ENCODE peak calls at places on chromosomes 12 and 14, in ten cellular contexts. S, U, K, T, F, W, O, X, G and I are unnamed samples.

GRCh38 chr14:81625343-81625742 is 91.7 kb upstream of the SEL1L start:
- DNase-seq in K (no peak), O (peak), S (no peak), T (no peak), U (no peak), G (peak), W (no peak), F (peak), X (peak), I (peak)

GRCh38 chr12:45234134-45234865 is 18.4 kb downstream of the ANO6 start:
- DNase-seq in X (peak), G (no peak), T (peak), F (peak), O (peak), K (no peak), U (no peak), S (no peak), W (no peak), I (no peak)

GRCh38 chr12:107134558-107134957 is 41.2 kb upstream of the CRY1 start:
- DNase-seq in W (peak), X (no peak), K (peak), S (no peak), F (peak), U (peak), T (no peak), O (no peak), G (peak), I (no peak)

GRCh38 chr12:41794341-41794740 is 350.3 kb downstream of the GXYLT1 start:
- DNase-seq in W (no peak), X (no peak), T (no peak), F (no peak), G (no peak), S (no peak), U (no peak), K (no peak), O (no peak), I (no peak)

GRCh38 chr12:108565976-108566375 is 3.6 kb downstream of the ISCU start:
- DNase-seq in T (no peak), U (peak), F (peak), K (peak), O (no peak), X (peak), G (no peak), S (peak), W (peak), I (peak)

GRCh38 chr12:52086944-52087835 is 7.7 kb downstream of the SMIM41 start:
- DNase-seq in U (no peak), G (no peak), F (no peak), T (no peak), O (no peak), K (no peak), S (no peak), W (no peak), X (no peak), I (no peak)

GRCh38 chr12:70661762-70662161 is 24.5 kb upstream of the PTPRB start:
- DNase-seq in O (no peak), K (no peak), U (no peak), S (no peak), F (no peak), T (peak), G (no peak), W (no peak), X (peak), I (no peak)

GRCh38 chr12:107891967-107892366 is 117.5 kb downstream of the ASCL4 start:
- DNase-seq in X (peak), S (no peak), F (no peak), G (no peak), K (no peak), W (no peak), U (no peak), T (no peak), O (no peak), I (no peak)

GRCh38 chr14:82504894-82505293 is 971.2 kb upstream of the SEL1L start:
- DNase-seq in G (no peak), U (no peak), K (no peak), W (no peak), O (no peak), T (no peak), S (no peak), F (no peak), X (no peak), I (no peak)

GRCh38 chr12:119693006-119693405 is 25.1 kb downstream of the PRKAB1 start:
- DNase-seq in U (no peak), O (no peak), T (peak), F (peak), K (no peak), S (no peak), X (peak), W (no peak), G (no peak), I (peak)

GRCh38 chr14:92039073-92039719 is 663 bp downstream of the TRIP11 start:
- DNase-seq in F (peak), T (peak), G (peak), S (no peak), O (peak), W (no peak), K (peak), U (peak), X (peak), I (peak)

GRCh38 chr14:32444262-32444661 is 115.2 kb downstream of the AKAP6 start:
- DNase-seq in S (no peak), O (no peak), U (no peak), F (no peak), G (no peak), X (no peak), T (no peak), K (no peak), W (no peak), I (no peak)